ENCODE peak calls at places on chromosomes 2 and 18, in five cellular contexts. G is T-helper 1 cell; K is fibroblast of lung; E is activated CD8-positive, alpha-beta memory T cell treated with anti-CD3 and anti-CD28 coated beads for 48 hours; H is effector memory CD4-positive, alpha-beta T cell. B is an unnamed sample.

GRCh38 chr2:8638327-8638726 is 43.5 kb upstream of the ID2 start:
- DNase-seq in G (no peak), K (no peak), E (no peak), H (no peak), B (no peak)

GRCh38 chr2:95023222-95023597 is 2.3 kb upstream of the MAL start:
- DNase-seq in G (no peak), K (no peak), E (no peak), H (peak), B (no peak)

GRCh38 chr18:23169683-23170082 is 34.4 kb downstream of the CABLES1 start:
- DNase-seq in G (no peak), K (no peak), E (no peak), H (no peak), B (no peak)

GRCh38 chr2:177254433-177255226 is 9.9 kb downstream of the NFE2L2 start:
- DNase-seq in G (no peak), K (no peak), E (no peak), H (no peak), B (no peak)

GRCh38 chr2:85938456-85938855 is 49.7 kb upstream of the ST3GAL5 start:
- DNase-seq in G (no peak), K (no peak), E (no peak), H (no peak), B (no peak)

GRCh38 chr2:138170495-138170894 is 206.2 kb downstream of the HNMT start:
- DNase-seq in G (no peak), K (no peak), E (no peak), H (no peak), B (no peak)

GRCh38 chr18:41464278-41464677 is 490.8 kb upstream of the PIK3C3 start:
- DNase-seq in G (no peak), K (no peak), E (no peak), H (no peak), B (no peak)

GRCh38 chr2:130370490-130370889 is 14.6 kb downstream of the PTPN18 start:
- DNase-seq in G (no peak), K (no peak), E (no peak), H (peak), B (no peak)

GRCh38 chr2:10249798-10250197 is 52.9 kb upstream of the HPCAL1 start:
- DNase-seq in G (no peak), K (no peak), E (no peak), H (no peak), B (no peak)

GRCh38 chr2:180456811-180457210 is 449.7 kb upstream of the CWC22 start:
- DNase-seq in G (no peak), K (no peak), E (no peak), H (no peak), B (no peak)

GRCh38 chr2:68837164-68837860 is 33.9 kb downstream of the BMP10 start:
- DNase-seq in G (peak), K (peak), E (peak), H (peak), B (peak)

GRCh38 chr18:74546751-74547530 is 12.6 kb downstream of the CNDP1 start:
- DNase-seq in G (no peak), K (peak), E (no peak), H (no peak), B (no peak)

GRCh38 chr2:222709191-222709891 is 37.9 kb downstream of the MOGAT1 start:
- DNase-seq in G (no peak), K (peak), E (no peak), H (no peak), B (no peak)

GRCh38 chr2:86087936-86088850 is 17.5 kb downstream of the POLR1A start:
- DNase-seq in G (no peak), K (no peak), E (no peak), H (no peak), B (no peak)